ENCODE peak calls at places on chromosomes 1 and 21, in seven cellular contexts. Q is bronchial epithelial cell, J is heart right ventricle, Z is BE2C, L is NB4, T is foreskin fibroblast, G is cardiac fibroblast. R is an unnamed sample.

GRCh38 chr1:67041836-67042503 is 12.0 kb downstream of the SLC35D1 start:
- DNase-seq in Q (no peak), J (no peak), Z (no peak), L (no peak), T (no peak), G (no peak), R (no peak)

GRCh38 chr1:99481391-99481996 is 164.4 kb upstream of the PALMD start:
- DNase-seq in Q (peak), J (peak), Z (peak), L (peak), T (peak), G (peak), R (no peak)

GRCh38 chr1:160128636-160129035 is 13.1 kb downstream of the ATP1A2 start:
- DNase-seq in Q (no peak), J (no peak), Z (no peak), L (no peak), T (no peak), G (no peak), R (no peak)

GRCh38 chr1:246210751-246211150 is 296.3 kb downstream of the SMYD3 start:
- DNase-seq in Q (no peak), J (no peak), Z (peak), L (no peak), T (no peak), G (no peak), R (no peak)

GRCh38 chr1:160888926-160889325 is 3.9 kb upstream of the ITLN1 start:
- DNase-seq in Q (no peak), J (no peak), Z (no peak), L (no peak), T (no peak), G (no peak), R (no peak)

GRCh38 chr21:41377715-41378114 is 15.9 kb downstream of the MX2 start:
- DNase-seq in Q (no peak), J (no peak), Z (no peak), L (no peak), T (no peak), G (no peak), R (no peak)

GRCh38 chr1:224205438-224205840 is 22.4 kb downstream of the DEGS1 start:
- DNase-seq in Q (peak), J (no peak), Z (peak), L (peak), T (peak), G (peak), R (no peak)

GRCh38 chr1:192098001-192098400 is 60.3 kb upstream of the RGS18 start:
- DNase-seq in Q (no peak), J (no peak), Z (no peak), L (no peak), T (no peak), G (no peak), R (no peak)

GRCh38 chr1:53678948-53679825 is 59.8 kb downstream of the GLIS1 start:
- DNase-seq in Q (no peak), J (no peak), Z (no peak), L (no peak), T (no peak), G (no peak), R (no peak)

GRCh38 chr21:31564439-31564838 is 95.1 kb upstream of the SOD1 start:
- DNase-seq in Q (peak), J (no peak), Z (no peak), L (no peak), T (no peak), G (peak), R (no peak)

GRCh38 chr21:28822882-28823335 is 169.8 kb downstream of the LTN1 start:
- DNase-seq in Q (no peak), J (peak), Z (peak), L (no peak), T (peak), G (peak), R (no peak)

GRCh38 chr1:38738207-38738606 is 121.4 kb downstream of the RRAGC start:
- DNase-seq in Q (no peak), J (no peak), Z (no peak), L (no peak), T (no peak), G (no peak), R (no peak)

GRCh38 chr1:48249868-48250267 is 27.4 kb downstream of the SLC5A9 start:
- DNase-seq in Q (no peak), J (no peak), Z (no peak), L (no peak), T (no peak), G (no peak), R (no peak)

GRCh38 chr1:238664139-238664538 is 722.2 kb upstream of the CHRM3 start:
- DNase-seq in Q (no peak), J (no peak), Z (no peak), L (no peak), T (no peak), G (no peak), R (no peak)

GRCh38 chr1:87131809-87132663 is 196.6 kb upstream of the LMO4 start:
- DNase-seq in Q (peak), J (peak), Z (peak), L (peak), T (peak), G (peak), R (peak)

GRCh38 chr1:226722901-226723639 is 16.0 kb downstream of the ITPKB start:
- DNase-seq in Q (no peak), J (no peak), Z (no peak), L (no peak), T (no peak), G (no peak), R (no peak)

GRCh38 chr1:193062698-193063463 is 3.5 kb downstream of the RO60 start:
- DNase-seq in Q (peak), J (no peak), Z (no peak), L (no peak), T (no peak), G (peak), R (no peak)

GRCh38 chr1:165862448-165862847 is 35.0 kb downstream of the UCK2 start:
- DNase-seq in Q (no peak), J (no peak), Z (no peak), L (no peak), T (no peak), G (no peak), R (no peak)

GRCh38 chr1:29842130-29842529 is 605.8 kb downstream of the PTPRU start:
- DNase-seq in Q (no peak), J (no peak), Z (no peak), L (no peak), T (no peak), G (no peak), R (no peak)

DNA sequence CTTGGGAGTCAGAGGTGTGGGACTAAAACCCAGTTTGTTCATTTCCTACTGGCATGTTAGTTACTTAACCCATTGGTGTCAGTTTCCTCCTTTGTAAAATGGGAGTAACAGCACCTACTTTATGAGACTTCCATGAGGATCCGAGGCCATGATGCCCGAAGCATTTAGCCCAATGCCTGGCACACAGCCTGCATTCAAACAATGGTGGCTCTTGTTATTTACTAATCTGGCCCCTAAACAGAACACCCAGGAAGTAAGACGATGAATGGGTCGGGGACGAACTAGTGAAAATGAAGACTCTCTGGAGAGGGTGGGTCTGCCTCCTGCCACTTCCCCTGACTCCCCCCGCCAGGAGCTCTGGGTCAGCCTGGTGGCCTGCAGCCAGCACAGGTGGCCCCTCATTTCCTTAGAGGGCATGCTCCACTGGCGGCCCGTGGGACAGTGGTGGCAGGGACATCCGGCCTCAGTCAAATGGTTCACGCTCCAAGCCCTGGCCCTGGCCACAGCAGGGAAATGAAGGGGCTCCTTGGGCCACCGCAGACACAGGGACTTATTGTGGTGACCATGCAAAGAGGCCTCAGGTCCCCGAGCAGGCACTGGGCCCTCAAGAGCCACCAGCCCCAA is 9.5 kb upstream of the TAS1R2 start:
- DNase-seq in Q (no peak), J (no peak), Z (no peak), L (no peak), T (no peak), G (no peak), R (no peak)
- TF ChIP-seq CTCF in Q (no peak), J (no peak), Z (no peak), L (no peak), T (no peak), G (no peak), R (no peak)

GRCh38 chr1:24849653-24850295 is 80.3 kb downstream of the RUNX3 start:
- DNase-seq in Q (peak), J (peak), Z (peak), L (peak), T (no peak), G (no peak), R (peak)
- TF ChIP-seq CTCF in Q (peak), J (peak), Z (peak), L (peak), T (peak), G (no peak), R (peak)

GRCh38 chr1:217630711-217631591 is at the start of the genes GPATCH2 and SPATA17:
- DNase-seq in Q (peak), J (peak), Z (peak), L (peak), T (peak), G (peak), R (peak)
- TF ChIP-seq CTCF in Q (peak), J (peak), Z (peak), L (no peak), T (no peak), G (peak), R (no peak)

GRCh38 chr1:44820328-44820944 is 12.1 kb downstream of the BTBD19 start:
- DNase-seq in Q (no peak), J (no peak), Z (no peak), L (no peak), T (no peak), G (no peak), R (no peak)

GRCh38 chr1:44820945-44821715 is 12.8 kb downstream of the BTBD19 start:
- DNase-seq in Q (no peak), J (no peak), Z (no peak), L (no peak), T (no peak), G (no peak), R (no peak)

GRCh38 chr1:44817771-44818495 is 9.6 kb downstream of the BTBD19 start:
- DNase-seq in Q (no peak), J (no peak), Z (no peak), L (no peak), T (no peak), G (no peak), R (no peak)

GRCh38 chr1:44819594-44820327 is 11.4 kb downstream of the BTBD19 start:
- DNase-seq in Q (peak), J (peak), Z (peak), L (peak), T (peak), G (peak), R (peak)

DNA sequence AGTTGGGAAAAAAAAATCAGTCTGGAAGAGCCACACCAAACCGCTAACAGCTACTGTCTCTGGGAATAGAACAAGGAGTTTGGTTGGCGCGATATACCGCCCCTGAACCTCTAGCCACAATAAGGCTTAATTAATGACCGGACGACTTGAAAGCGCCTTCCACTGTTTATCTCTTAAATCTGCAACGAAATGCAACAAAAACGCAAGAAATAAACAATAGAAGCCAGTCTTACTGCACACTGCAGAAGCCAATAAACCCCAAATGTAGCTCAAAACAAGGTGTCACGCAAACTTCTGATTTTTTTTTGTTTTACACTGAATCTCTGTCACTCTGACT is 10.9 kb downstream of the BTBD19 start:
- DNase-seq in Q (no peak), J (no peak), Z (no peak), L (no peak), T (no peak), G (no peak), R (no peak)
- TF ChIP-seq CTCF in Q (no peak), J (no peak), Z (no peak), L (no peak), T (no peak), G (no peak), R (no peak)

GRCh38 chr21:33299181-33299752 is 25.5 kb upstream of the IFNAR1 start:
- DNase-seq in Q (peak), J (no peak), Z (no peak), L (peak), T (no peak), G (peak), R (peak)
- TF ChIP-seq CTCF in Q (peak), J (no peak), Z (no peak), L (no peak), T (no peak), G (no peak), R (no peak)

DNA sequence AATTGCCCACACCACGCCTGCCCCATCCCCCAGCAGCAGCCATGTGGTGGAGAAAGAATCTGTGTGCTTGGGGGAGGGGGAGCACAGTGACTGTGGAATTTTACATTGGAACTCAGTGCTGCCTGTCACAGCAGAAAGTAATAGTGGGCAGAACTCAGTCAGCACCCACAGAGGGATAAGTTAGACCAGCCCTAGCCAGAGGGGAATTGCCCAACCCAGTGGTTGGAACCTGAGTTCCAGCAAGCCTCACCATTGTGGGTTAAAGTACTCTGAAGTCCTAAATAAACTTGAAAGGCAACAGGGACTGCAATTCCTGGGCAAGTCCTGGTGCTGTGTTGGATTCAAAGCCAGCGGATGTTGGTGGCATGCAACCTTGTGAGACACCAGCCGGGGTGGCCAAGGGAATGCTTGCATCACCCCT is 88.8 kb downstream of the MRPL39 start:
- DNase-seq in Q (peak), J (no peak), Z (peak), L (peak), T (no peak), G (no peak), R (no peak)
- TF ChIP-seq CTCF in Q (no peak), J (no peak), Z (no peak), L (no peak), T (no peak), G (no peak), R (no peak)

GRCh38 chr1:81757398-81758020 is 43.2 kb upstream of the ADGRL2 start:
- DNase-seq in Q (no peak), J (no peak), Z (no peak), L (no peak), T (peak), G (no peak), R (no peak)

GRCh38 chr1:81758213-81758612 is 42.5 kb upstream of the ADGRL2 start:
- DNase-seq in Q (no peak), J (no peak), Z (no peak), L (no peak), T (no peak), G (peak), R (no peak)

GRCh38 chr1:81756872-81757271 is 43.9 kb upstream of the ADGRL2 start:
- DNase-seq in Q (no peak), J (peak), Z (no peak), L (no peak), T (peak), G (peak), R (no peak)

GRCh38 chr1:81760487-81761097 is 40.1 kb upstream of the ADGRL2 start:
- DNase-seq in Q (peak), J (no peak), Z (no peak), L (no peak), T (peak), G (peak), R (no peak)
- TF ChIP-seq CTCF in Q (no peak), J (peak), Z (peak), L (peak), T (peak), G (peak), R (peak)

GRCh38 chr1:64243757-64244080 is 40.3 kb downstream of the UBE2U start:
- DNase-seq in Q (no peak), J (no peak), Z (peak), L (no peak), T (no peak), G (no peak), R (no peak)
- TF ChIP-seq CTCF in Q (no peak), J (no peak), Z (no peak), L (no peak), T (no peak), G (no peak), R (no peak)

GRCh38 chr1:69388044-69388443 is 179.7 kb upstream of the LRRC7 start:
- DNase-seq in Q (no peak), J (no peak), Z (no peak), L (no peak), T (no peak), G (no peak), R (no peak)
- TF ChIP-seq CTCF in Q (no peak), J (no peak), Z (no peak), L (no peak), T (no peak), G (no peak), R (no peak)

DNA sequence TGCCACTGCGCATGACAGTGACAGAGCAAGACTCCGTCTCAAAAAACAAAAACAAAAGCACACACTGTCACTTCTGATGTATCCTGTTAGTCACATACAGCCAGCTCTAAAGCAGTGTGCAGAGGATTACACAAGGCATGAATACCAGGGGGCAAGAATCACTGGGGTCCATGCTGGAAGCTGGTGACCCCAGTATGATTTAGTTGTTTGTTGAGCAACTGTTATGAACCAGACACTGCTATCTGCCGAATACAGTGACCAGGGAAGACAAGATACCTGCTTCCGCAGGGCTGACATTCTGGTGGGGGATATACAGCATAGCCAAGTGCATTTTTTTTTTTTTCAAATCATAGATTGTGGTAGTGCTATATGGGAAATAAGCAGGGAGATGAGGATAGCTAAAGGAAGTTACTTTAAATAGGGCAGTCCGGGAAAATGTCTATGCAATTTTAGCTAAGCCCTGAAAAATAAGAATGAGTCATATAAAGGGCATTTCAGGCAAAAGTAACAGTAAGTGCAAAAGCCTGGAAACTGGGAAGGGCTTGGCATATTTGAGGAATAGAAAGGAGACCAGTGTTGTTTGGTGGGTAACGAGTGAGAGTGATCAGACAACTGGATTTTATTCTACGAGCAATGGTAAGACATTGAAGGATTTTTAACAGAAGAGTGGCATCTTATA is 69.7 kb downstream of the ADSS2 start:
- DNase-seq in Q (peak), J (no peak), Z (no peak), L (no peak), T (peak), G (peak), R (no peak)
- TF ChIP-seq CTCF in Q (no peak), J (no peak), Z (no peak), L (no peak), T (no peak), G (no peak), R (no peak)

R was measured in GM10248.